ENCODE peak calls at places on chromosomes 7 and 10, in seven cellular contexts. R, Y, E, B, U, T and K are unnamed samples.

GRCh38 chr10:91251430-91252056 is 31.1 kb downstream of the PCGF5 start:
- DNase-seq in R (peak; percentile 70), Y (peak; percentile 76), E (peak; percentile 66), B (peak; percentile 16), U (peak; percentile 50), T (peak; percentile 60), K (peak; percentile 45)

GRCh38 chr10:124657806-124658205 is 86.4 kb downstream of the FAM53B start:
- DNase-seq in R (peak; percentile 47), Y (no peak), E (peak; percentile 77), B (no peak), U (no peak), T (no peak), K (no peak)

GRCh38 chr10:27699778-27700177 is 45.8 kb downstream of the MKX start:
- DNase-seq in R (peak; percentile 65), Y (no peak), E (no peak), B (no peak), U (peak; percentile 24), T (no peak), K (no peak)

GRCh38 chr7:131326576-131326975 is 1.1 kb upstream of the MKLN1 start:
- DNase-seq in R (no peak), Y (no peak), E (no peak), B (no peak), U (no peak), T (no peak), K (no peak)

GRCh38 chr10:3786295-3786981 is 1.4 kb upstream of the KLF6 start:
- DNase-seq in R (peak; percentile 62), Y (no peak), E (peak; percentile 65), B (no peak), U (no peak), T (peak; percentile 67), K (no peak)

GRCh38 chr7:90411510-90411909 is 8.2 kb downstream of the CLDN12 start:
- DNase-seq in R (no peak), Y (no peak), E (no peak), B (no peak), U (peak; percentile 49), T (peak; percentile 19), K (no peak)

GRCh38 chr10:34156781-34157425 is 658.2 kb downstream of the PARD3 start:
- DNase-seq in R (peak; percentile 60), Y (no peak), E (no peak), B (no peak), U (peak; percentile 77), T (peak; percentile 19), K (no peak)

GRCh38 chr7:125030756-125031387 is 101.2 kb upstream of the POT1 start:
- DNase-seq in R (no peak), Y (no peak), E (no peak), B (no peak), U (no peak), T (no peak), K (no peak)

GRCh38 chr7:143495806-143496672 is 18.4 kb downstream of the TAS2R41 start:
- DNase-seq in R (no peak), Y (no peak), E (no peak), B (no peak), U (no peak), T (no peak), K (no peak)

GRCh38 chr7:91634485-91635177 is 245.9 kb downstream of the MTERF1 start:
- DNase-seq in R (no peak), Y (no peak), E (no peak), B (no peak), U (no peak), T (no peak), K (no peak)